ENCODE peak calls at places on chromosome X, in five cellular contexts. X is HepG2, I is K562, M is GM12878, B is WTC11. Q is an unnamed sample.

GRCh38 chrX:45747905-45748304 is 547.2 kb upstream of the DIPK2B start:
- DNase-seq in X (no peak), I (no peak), M (no peak), B (no peak), Q (no peak)

GRCh38 chrX:136185409-136186022 is 38.2 kb downstream of the FHL1 start:
- DNase-seq in X (no peak), I (no peak), M (no peak), B (no peak), Q (peak)

GRCh38 chrX:48025561-48025960 is 18.8 kb downstream of the SPACA5 start:
- DNase-seq in X (peak), I (peak), M (peak), B (peak), Q (peak)

GRCh38 chrX:109535578-109535977 is 1.1 kb upstream of the NXT2 start:
- DNase-seq in X (no peak), I (no peak), M (no peak), B (no peak), Q (no peak)

GRCh38 chrX:45240334-45240733 is 39.7 kb upstream of the DIPK2B start:
- DNase-seq in X (no peak), I (no peak), M (no peak), B (no peak), Q (no peak)

GRCh38 chrX:106964290-106964689 is 35.7 kb downstream of the MORC4 start:
- DNase-seq in X (no peak), I (no peak), M (no peak), B (no peak), Q (no peak)

GRCh38 chrX:134660627-134661026 is 2.4 kb upstream of the PLAC1 start:
- DNase-seq in X (no peak), I (no peak), M (no peak), B (no peak), Q (no peak)

GRCh38 chrX:104707572-104707971 is 141.6 kb downstream of the IL1RAPL2 start:
- DNase-seq in X (no peak), I (no peak), M (no peak), B (no peak), Q (no peak)

GRCh38 chrX:108307408-108308085 is 130.7 kb downstream of the COL4A6 start:
- DNase-seq in X (peak), I (no peak), M (no peak), B (no peak), Q (peak)

GRCh38 chrX:12065251-12065650 is 73.0 kb upstream of the FRMPD4 start:
- DNase-seq in X (no peak), I (no peak), M (no peak), B (peak), Q (peak)

GRCh38 chrX:66050140-66050569 is 10.3 kb upstream of the VSIG4 start:
- DNase-seq in X (no peak), I (no peak), M (no peak), B (no peak), Q (no peak)

GRCh38 chrX:130909469-130910136 is 6.6 kb upstream of the ENOX2 start:
- DNase-seq in X (no peak), I (peak), M (no peak), B (no peak), Q (no peak)

GRCh38 chrX:37926700-37927099 is 79.3 kb upstream of the DYNLT3 start:
- DNase-seq in X (peak), I (peak), M (peak), B (no peak), Q (peak)

GRCh38 chrX:105706041-105706440 is 116.3 kb upstream of the NRK start:
- DNase-seq in X (no peak), I (no peak), M (no peak), B (no peak), Q (no peak)

DNA sequence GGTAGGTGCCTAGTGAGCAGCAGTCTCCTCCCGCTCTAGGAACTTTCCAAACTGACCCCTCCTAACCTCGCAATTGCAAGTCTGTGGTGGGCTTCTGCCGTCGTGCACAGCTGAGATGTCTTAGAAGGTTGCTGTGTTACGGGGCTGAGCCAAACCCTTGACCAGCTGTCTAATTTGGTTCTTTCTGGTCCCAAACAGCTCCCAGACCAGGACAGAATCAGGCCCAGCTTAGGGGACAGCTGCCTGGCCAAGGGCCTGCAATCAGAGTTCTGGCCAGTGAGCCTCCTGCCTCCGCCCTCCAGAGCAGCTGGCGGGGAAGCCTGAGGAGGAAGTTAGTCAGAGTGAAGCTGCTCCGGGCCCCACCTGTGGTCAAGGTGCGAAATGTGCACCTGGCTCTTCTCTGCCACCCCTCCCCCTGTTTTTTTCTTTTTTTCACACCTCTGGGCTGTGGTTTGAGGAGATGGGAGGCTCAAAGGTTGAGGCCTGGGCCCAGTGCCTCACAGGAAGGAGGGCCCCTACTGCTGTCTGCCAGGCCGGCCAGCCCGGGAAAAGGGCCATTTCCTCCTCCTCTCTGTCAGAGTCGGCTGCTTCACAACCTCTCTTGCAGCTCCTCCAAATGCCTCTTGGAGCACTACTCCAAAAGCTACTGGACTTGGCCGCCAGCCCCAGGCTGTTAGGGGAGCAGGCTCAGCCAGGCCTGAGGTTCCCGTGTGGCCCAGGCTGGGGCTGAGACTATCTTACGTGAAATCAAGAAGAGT is 4.2 kb upstream of the CXCR3 start:
- DNase-seq in X (peak), I (peak), M (peak), B (peak), Q (peak)
- TF ChIP-seq ESRRA in X (no peak), I (no peak), M (peak), B (no peak), Q (no peak)

DNA sequence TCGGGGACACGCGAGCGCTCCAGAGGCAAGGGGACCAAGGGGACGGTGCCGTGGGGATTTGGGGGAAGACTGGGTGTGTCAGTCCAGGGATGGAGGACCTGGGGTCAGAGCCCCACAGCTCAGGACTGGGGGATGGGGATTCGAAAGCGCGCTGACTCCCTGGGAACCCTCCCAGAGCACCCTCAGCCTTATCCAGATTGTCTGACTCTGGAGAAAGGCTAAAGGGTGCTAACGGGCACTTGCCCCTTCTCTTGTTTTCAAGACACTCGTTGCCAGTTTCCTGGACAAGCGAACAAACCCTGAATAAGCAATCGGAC is 1.1 kb downstream of the DOCK11 start:
- DNase-seq in X (no peak), I (no peak), M (no peak), B (no peak), Q (no peak)
- TF ChIP-seq ESRRA in X (no peak), I (no peak), M (no peak), B (no peak), Q (no peak)

GRCh38 chrX:26295425-26295824 is 79.5 kb downstream of the MAGEB5 start:
- DNase-seq in X (no peak), I (no peak), M (no peak), B (no peak), Q (no peak)
- TF ChIP-seq ESRRA in X (no peak), I (no peak), M (no peak), B (no peak), Q (no peak)

GRCh38 chrX:52280812-52281211 is 88.0 kb upstream of the XAGE2 start:
- DNase-seq in X (no peak), I (no peak), M (no peak), B (no peak), Q (no peak)

GRCh38 chrX:52277666-52278065 is 91.2 kb upstream of the XAGE2 start:
- DNase-seq in X (no peak), I (no peak), M (no peak), B (no peak), Q (no peak)
- TF ChIP-seq ESRRA in X (no peak), I (no peak), M (no peak), B (no peak), Q (no peak)

GRCh38 chrX:152814048-152814447 is 16.5 kb downstream of the CETN2 start:
- DNase-seq in X (no peak), I (no peak), M (no peak), B (no peak), Q (no peak)

GRCh38 chrX:152813211-152813610 is 17.3 kb downstream of the CETN2 start:
- DNase-seq in X (no peak), I (no peak), M (no peak), B (no peak), Q (no peak)

GRCh38 chrX:152819732-152820131 is 10.8 kb downstream of the CETN2 start:
- DNase-seq in X (no peak), I (no peak), M (no peak), B (no peak), Q (no peak)

GRCh38 chrX:152819271-152819670 is 11.3 kb downstream of the CETN2 start:
- DNase-seq in X (no peak), I (no peak), M (no peak), B (no peak), Q (no peak)

DNA sequence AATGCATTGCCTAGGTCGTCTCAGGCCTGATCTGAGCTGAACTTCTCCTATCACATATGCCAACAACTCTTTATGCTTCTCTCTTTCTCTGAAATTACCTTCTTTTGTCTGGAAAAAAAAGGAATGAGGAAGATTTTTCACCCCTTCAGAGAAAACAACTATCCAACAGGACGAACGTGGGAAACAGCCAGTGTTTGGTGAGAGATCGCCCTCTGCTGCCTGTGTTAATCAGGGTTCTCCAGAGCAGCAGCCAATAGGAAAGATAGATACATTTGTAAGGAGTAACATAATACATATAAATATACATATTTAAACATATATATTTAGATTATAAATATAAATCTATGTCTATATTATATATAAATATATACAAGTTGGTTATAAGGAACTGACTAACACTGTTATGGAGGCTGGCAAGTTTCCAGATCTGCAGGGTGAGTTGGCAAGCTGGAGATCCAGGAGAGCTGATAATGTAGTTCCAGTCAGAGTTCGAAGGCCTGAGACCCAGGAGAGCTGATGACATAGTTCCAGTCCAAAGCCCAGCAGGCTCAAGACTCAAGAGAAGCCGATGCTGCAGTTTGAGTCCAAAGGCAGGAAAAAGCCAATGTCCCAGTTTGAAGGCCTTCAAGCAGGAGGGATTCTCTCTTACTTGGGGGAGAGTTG is 13.3 kb downstream of the CETN2 start:
- DNase-seq in X (no peak), I (peak), M (no peak), B (peak), Q (peak)
- TF ChIP-seq ESRRA in X (no peak), I (no peak), M (no peak), B (no peak), Q (no peak)